ENCODE peak calls at places on chromosomes 3 and 15, in eight cellular contexts. One of them, this sample, is unnamed.

GRCh38 chr3:127140501-127141460 is 52.1 kb upstream of the PRR23E start:
- DNase-seq in fibroblast of lung: no peak
- DNase-seq in dorsolateral prefrontal cortex: no peak
- DNase-seq in AG10803: no peak
- DNase-seq in body of pancreas: no peak
- DNase-seq in neural progenitor cell: no peak
- DNase-seq in Peyer's patch: no peak
- DNase-seq in spleen: no peak
- DNase-seq in this sample: no peak

GRCh38 chr3:37787027-37787868 is 74.4 kb upstream of the CTDSPL start:
- DNase-seq in fibroblast of lung: no peak
- DNase-seq in dorsolateral prefrontal cortex: no peak
- DNase-seq in AG10803: peak
- DNase-seq in body of pancreas: peak
- DNase-seq in neural progenitor cell: no peak
- DNase-seq in Peyer's patch: no peak
- DNase-seq in spleen: no peak
- DNase-seq in this sample: no peak

GRCh38 chr3:184543848-184544512 is 17.6 kb upstream of the EPHB3 start:
- DNase-seq in fibroblast of lung: peak
- DNase-seq in dorsolateral prefrontal cortex: peak
- DNase-seq in AG10803: peak
- DNase-seq in body of pancreas: peak
- DNase-seq in neural progenitor cell: peak
- DNase-seq in Peyer's patch: peak
- DNase-seq in spleen: peak
- DNase-seq in this sample: peak

GRCh38 chr3:133115178-133115577 is 77.0 kb downstream of the TMEM108 start:
- DNase-seq in fibroblast of lung: no peak
- DNase-seq in dorsolateral prefrontal cortex: no peak
- DNase-seq in AG10803: no peak
- DNase-seq in body of pancreas: no peak
- DNase-seq in neural progenitor cell: no peak
- DNase-seq in Peyer's patch: no peak
- DNase-seq in spleen: no peak
- DNase-seq in this sample: no peak

GRCh38 chr15:66535056-66535455 is 29.9 kb downstream of the ZWILCH start:
- DNase-seq in fibroblast of lung: no peak
- DNase-seq in dorsolateral prefrontal cortex: no peak
- DNase-seq in AG10803: no peak
- DNase-seq in body of pancreas: no peak
- DNase-seq in neural progenitor cell: no peak
- DNase-seq in Peyer's patch: no peak
- DNase-seq in spleen: no peak
- DNase-seq in this sample: no peak

GRCh38 chr3:72860053-72860452 is 11.8 kb upstream of the SHQ1 start:
- DNase-seq in fibroblast of lung: no peak
- DNase-seq in dorsolateral prefrontal cortex: no peak
- DNase-seq in AG10803: no peak
- DNase-seq in body of pancreas: no peak
- DNase-seq in neural progenitor cell: no peak
- DNase-seq in Peyer's patch: no peak
- DNase-seq in spleen: no peak
- DNase-seq in this sample: no peak

GRCh38 chr3:60742606-60743145 is 508.6 kb downstream of the FHIT start:
- DNase-seq in fibroblast of lung: peak
- DNase-seq in dorsolateral prefrontal cortex: no peak
- DNase-seq in AG10803: peak
- DNase-seq in body of pancreas: no peak
- DNase-seq in neural progenitor cell: peak
- DNase-seq in Peyer's patch: no peak
- DNase-seq in spleen: no peak
- DNase-seq in this sample: no peak

GRCh38 chr3:194485876-194486539 is 794 bp downstream of the ATP13A3 start:
- DNase-seq in fibroblast of lung: peak
- DNase-seq in dorsolateral prefrontal cortex: peak
- DNase-seq in AG10803: no peak
- DNase-seq in body of pancreas: peak
- DNase-seq in neural progenitor cell: peak
- DNase-seq in Peyer's patch: peak
- DNase-seq in spleen: peak
- DNase-seq in this sample: peak

GRCh38 chr3:107992976-107993684 is 97.7 kb downstream of the CD47 start:
- DNase-seq in fibroblast of lung: peak
- DNase-seq in dorsolateral prefrontal cortex: no peak
- DNase-seq in AG10803: peak
- DNase-seq in body of pancreas: peak
- DNase-seq in neural progenitor cell: no peak
- DNase-seq in Peyer's patch: no peak
- DNase-seq in spleen: no peak
- DNase-seq in this sample: no peak

GRCh38 chr15:64694816-64695215 is 80.6 kb downstream of the RBPMS2 start:
- DNase-seq in fibroblast of lung: no peak
- DNase-seq in dorsolateral prefrontal cortex: no peak
- DNase-seq in AG10803: no peak
- DNase-seq in body of pancreas: no peak
- DNase-seq in neural progenitor cell: no peak
- DNase-seq in Peyer's patch: no peak
- DNase-seq in spleen: peak
- DNase-seq in this sample: no peak

GRCh38 chr3:60323180-60323579 is 928.1 kb downstream of the FHIT start:
- DNase-seq in fibroblast of lung: no peak
- DNase-seq in dorsolateral prefrontal cortex: no peak
- DNase-seq in AG10803: no peak
- DNase-seq in body of pancreas: no peak
- DNase-seq in neural progenitor cell: no peak
- DNase-seq in Peyer's patch: no peak
- DNase-seq in spleen: no peak
- DNase-seq in this sample: no peak

GRCh38 chr3:111947179-111947727 is 31.6 kb upstream of the ABHD10 start:
- DNase-seq in fibroblast of lung: peak
- DNase-seq in dorsolateral prefrontal cortex: no peak
- DNase-seq in AG10803: peak
- DNase-seq in body of pancreas: no peak
- DNase-seq in neural progenitor cell: no peak
- DNase-seq in Peyer's patch: no peak
- DNase-seq in spleen: no peak
- DNase-seq in this sample: no peak

GRCh38 chr15:85333132-85333831 is 47.1 kb upstream of the AKAP13 start:
- DNase-seq in fibroblast of lung: peak
- DNase-seq in dorsolateral prefrontal cortex: no peak
- DNase-seq in AG10803: peak
- DNase-seq in body of pancreas: no peak
- DNase-seq in neural progenitor cell: no peak
- DNase-seq in Peyer's patch: no peak
- DNase-seq in spleen: no peak
- DNase-seq in this sample: no peak

GRCh38 chr3:171261487-171261886 is 198.7 kb downstream of the TNIK start:
- DNase-seq in fibroblast of lung: peak
- DNase-seq in dorsolateral prefrontal cortex: no peak
- DNase-seq in AG10803: no peak
- DNase-seq in body of pancreas: no peak
- DNase-seq in neural progenitor cell: no peak
- DNase-seq in Peyer's patch: no peak
- DNase-seq in spleen: no peak
- DNase-seq in this sample: no peak

GRCh38 chr15:77369168-77369567 is 50.7 kb downstream of the PEAK1 start:
- DNase-seq in fibroblast of lung: peak
- DNase-seq in dorsolateral prefrontal cortex: no peak
- DNase-seq in AG10803: no peak
- DNase-seq in body of pancreas: no peak
- DNase-seq in neural progenitor cell: no peak
- DNase-seq in Peyer's patch: no peak
- DNase-seq in spleen: no peak
- DNase-seq in this sample: no peak

GRCh38 chr3:123758081-123758564 is 126.0 kb downstream of the MYLK start:
- DNase-seq in fibroblast of lung: peak
- DNase-seq in dorsolateral prefrontal cortex: no peak
- DNase-seq in AG10803: peak
- DNase-seq in body of pancreas: peak
- DNase-seq in neural progenitor cell: peak
- DNase-seq in Peyer's patch: no peak
- DNase-seq in spleen: no peak
- DNase-seq in this sample: no peak

GRCh38 chr3:111986800-111987199 is 8.0 kb downstream of the ABHD10 start:
- DNase-seq in fibroblast of lung: no peak
- DNase-seq in dorsolateral prefrontal cortex: no peak
- DNase-seq in AG10803: no peak
- DNase-seq in body of pancreas: no peak
- DNase-seq in neural progenitor cell: no peak
- DNase-seq in Peyer's patch: no peak
- DNase-seq in spleen: no peak
- DNase-seq in this sample: no peak

GRCh38 chr15:62928242-62928995 is 114.1 kb upstream of the TPM1 start:
- DNase-seq in fibroblast of lung: peak
- DNase-seq in dorsolateral prefrontal cortex: peak
- DNase-seq in AG10803: peak
- DNase-seq in body of pancreas: peak
- DNase-seq in neural progenitor cell: no peak
- DNase-seq in Peyer's patch: no peak
- DNase-seq in spleen: no peak
- DNase-seq in this sample: no peak
- TF ChIP-seq CTCF in fibroblast of lung: peak
- TF ChIP-seq CTCF in dorsolateral prefrontal cortex: no peak
- TF ChIP-seq CTCF in AG10803: peak
- TF ChIP-seq CTCF in body of pancreas: peak
- TF ChIP-seq CTCF in neural progenitor cell: peak
- TF ChIP-seq CTCF in Peyer's patch: no peak
- TF ChIP-seq CTCF in spleen: no peak
- TF ChIP-seq CTCF in this sample: no peak

GRCh38 chr3:59049671-59050331 is at the start of gene CFAP20DC:
- DNase-seq in fibroblast of lung: peak
- DNase-seq in dorsolateral prefrontal cortex: peak
- DNase-seq in AG10803: peak
- DNase-seq in body of pancreas: peak
- DNase-seq in neural progenitor cell: peak
- DNase-seq in Peyer's patch: peak
- DNase-seq in spleen: peak
- DNase-seq in this sample: peak

GRCh38 chr3:59056706-59057105 is 6.9 kb upstream of the CFAP20DC start:
- DNase-seq in fibroblast of lung: peak
- DNase-seq in dorsolateral prefrontal cortex: no peak
- DNase-seq in AG10803: peak
- DNase-seq in body of pancreas: no peak
- DNase-seq in neural progenitor cell: no peak
- DNase-seq in Peyer's patch: no peak
- DNase-seq in spleen: no peak
- DNase-seq in this sample: no peak

GRCh38 chr3:59052803-59053411 is 3.1 kb upstream of the CFAP20DC start:
- DNase-seq in fibroblast of lung: peak
- DNase-seq in dorsolateral prefrontal cortex: no peak
- DNase-seq in AG10803: peak
- DNase-seq in body of pancreas: peak
- DNase-seq in neural progenitor cell: peak
- DNase-seq in Peyer's patch: no peak
- DNase-seq in spleen: no peak
- DNase-seq in this sample: peak
- TF ChIP-seq CTCF in fibroblast of lung: peak
- TF ChIP-seq CTCF in dorsolateral prefrontal cortex: peak
- TF ChIP-seq CTCF in AG10803: peak
- TF ChIP-seq CTCF in body of pancreas: peak
- TF ChIP-seq CTCF in neural progenitor cell: peak
- TF ChIP-seq CTCF in Peyer's patch: peak
- TF ChIP-seq CTCF in spleen: peak
- TF ChIP-seq CTCF in this sample: peak

DNA sequence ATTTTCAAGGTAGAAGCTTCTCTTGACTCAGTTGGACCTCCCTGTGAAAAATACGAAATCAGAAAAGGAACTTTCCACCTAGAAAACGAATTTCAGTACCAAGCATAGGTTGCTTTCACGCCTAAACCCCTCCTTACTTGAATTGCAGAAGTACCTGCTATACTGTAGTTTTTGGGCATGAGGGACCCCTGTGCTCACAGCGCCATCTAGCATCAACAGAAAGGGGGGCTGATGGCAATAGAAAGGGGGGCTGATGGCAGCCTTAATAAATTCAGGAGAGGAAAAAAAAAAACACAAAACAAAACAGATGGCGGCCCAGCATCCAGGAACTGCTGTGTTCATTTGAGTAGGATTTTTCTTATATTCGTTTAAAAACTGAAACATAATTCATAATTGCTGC is 96.7 kb downstream of the NPAP1 start:
- DNase-seq in fibroblast of lung: no peak
- DNase-seq in dorsolateral prefrontal cortex: no peak
- DNase-seq in AG10803: no peak
- DNase-seq in body of pancreas: no peak
- DNase-seq in neural progenitor cell: peak
- DNase-seq in Peyer's patch: no peak
- DNase-seq in spleen: no peak
- DNase-seq in this sample: no peak
- TF ChIP-seq CTCF in fibroblast of lung: no peak
- TF ChIP-seq CTCF in dorsolateral prefrontal cortex: no peak
- TF ChIP-seq CTCF in AG10803: no peak
- TF ChIP-seq CTCF in body of pancreas: no peak
- TF ChIP-seq CTCF in neural progenitor cell: peak
- TF ChIP-seq CTCF in Peyer's patch: no peak
- TF ChIP-seq CTCF in spleen: no peak
- TF ChIP-seq CTCF in this sample: no peak

DNA sequence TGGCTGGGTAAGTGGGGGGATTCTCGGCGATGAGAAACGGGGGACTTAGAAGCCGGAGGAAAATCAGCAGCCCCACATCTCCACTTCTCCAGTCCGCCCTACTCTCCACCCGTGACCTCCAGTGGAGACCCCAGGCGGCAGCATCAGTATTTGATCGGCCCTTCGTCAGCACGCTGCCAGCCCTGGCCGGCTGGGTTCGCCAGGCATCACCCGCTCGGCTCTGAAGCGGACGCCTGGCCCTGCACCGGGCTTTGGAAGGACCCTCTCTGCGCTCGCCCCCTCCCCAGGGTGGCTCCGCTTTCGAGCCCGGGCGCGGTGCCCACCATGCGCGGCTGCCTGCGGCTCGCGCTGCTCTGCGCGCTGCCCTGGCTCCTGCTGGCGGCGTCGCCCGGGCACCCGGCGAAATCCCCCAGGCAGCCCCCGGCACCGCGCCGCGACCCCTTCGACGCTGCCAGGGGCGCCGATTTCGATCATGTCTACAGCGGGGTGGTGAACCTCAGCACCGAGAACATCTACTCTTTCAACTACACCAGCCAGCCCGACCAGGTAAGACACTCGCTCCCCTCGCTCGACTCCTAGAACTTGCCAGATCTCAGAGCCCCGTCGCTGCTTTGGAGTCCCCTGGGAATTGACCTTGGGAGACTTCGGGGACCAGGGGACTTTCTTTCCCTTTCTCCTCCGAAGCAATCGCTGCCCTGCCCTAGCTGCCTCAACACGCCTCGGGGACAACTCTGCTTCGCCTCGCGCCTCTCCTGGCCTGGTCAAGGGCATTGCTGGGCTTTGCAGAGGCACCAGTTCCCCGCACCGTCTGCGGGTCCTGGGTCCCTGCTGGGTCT is 561 bp downstream of the SIDT1 start:
- DNase-seq in fibroblast of lung: peak
- DNase-seq in dorsolateral prefrontal cortex: no peak
- DNase-seq in AG10803: no peak
- DNase-seq in body of pancreas: peak
- DNase-seq in neural progenitor cell: peak
- DNase-seq in Peyer's patch: peak
- DNase-seq in spleen: peak
- DNase-seq in this sample: peak
- TF ChIP-seq CTCF in fibroblast of lung: peak
- TF ChIP-seq CTCF in dorsolateral prefrontal cortex: no peak
- TF ChIP-seq CTCF in AG10803: no peak
- TF ChIP-seq CTCF in body of pancreas: no peak
- TF ChIP-seq CTCF in neural progenitor cell: no peak
- TF ChIP-seq CTCF in Peyer's patch: no peak
- TF ChIP-seq CTCF in spleen: no peak
- TF ChIP-seq CTCF in this sample: no peak

This sample was measured in GM13976.